ENCODE peak calls at places on chromosomes 11 and 22, in nine cellular contexts. One of them, this sample, is unnamed.
A peak's percentile ranks its signal among the peaks of the same experiment; 100 is the strongest.

GRCh38 chr11:132590986-132591385 is 941.3 kb downstream of the OPCML start:
- DNase-seq in NCI-H1105 treated with DMSO at 0.1 percent for 48 hours: no peak
- DNase-seq in SK-MEL-5: peak; percentile 27
- DNase-seq in LoVo: no peak
- DNase-seq in RKO: no peak
- DNase-seq in heart left ventricle: no peak
- DNase-seq in HFF-Myc: no peak
- DNase-seq in astrocyte: no peak
- DNase-seq in GOT3: no peak
- DNase-seq in this sample: no peak

GRCh38 chr11:77155082-77155475 is 27.0 kb downstream of the MYO7A start:
- DNase-seq in NCI-H1105 treated with DMSO at 0.1 percent for 48 hours: no peak
- DNase-seq in SK-MEL-5: no peak
- DNase-seq in LoVo: no peak
- DNase-seq in RKO: no peak
- DNase-seq in heart left ventricle: no peak
- DNase-seq in HFF-Myc: no peak
- DNase-seq in astrocyte: no peak
- DNase-seq in GOT3: no peak
- DNase-seq in this sample: no peak

GRCh38 chr11:45457649-45458048 is 171.5 kb upstream of the SYT13 start:
- DNase-seq in NCI-H1105 treated with DMSO at 0.1 percent for 48 hours: no peak
- DNase-seq in SK-MEL-5: no peak
- DNase-seq in LoVo: no peak
- DNase-seq in RKO: no peak
- DNase-seq in heart left ventricle: no peak
- DNase-seq in HFF-Myc: no peak
- DNase-seq in astrocyte: peak; percentile 51
- DNase-seq in GOT3: peak; percentile 30
- DNase-seq in this sample: peak; percentile 73

GRCh38 chr22:39242809-39243442 is 1.9 kb downstream of the PDGFB start:
- DNase-seq in NCI-H1105 treated with DMSO at 0.1 percent for 48 hours: peak; percentile 27
- DNase-seq in SK-MEL-5: no peak
- DNase-seq in LoVo: peak; percentile 64
- DNase-seq in RKO: no peak
- DNase-seq in heart left ventricle: peak; percentile 43
- DNase-seq in HFF-Myc: no peak
- DNase-seq in astrocyte: no peak
- DNase-seq in GOT3: no peak
- DNase-seq in this sample: no peak

GRCh38 chr22:31235076-31235475 is 23.0 kb downstream of the LIMK2 start:
- DNase-seq in NCI-H1105 treated with DMSO at 0.1 percent for 48 hours: no peak
- DNase-seq in SK-MEL-5: no peak
- DNase-seq in LoVo: no peak
- DNase-seq in RKO: no peak
- DNase-seq in heart left ventricle: no peak
- DNase-seq in HFF-Myc: no peak
- DNase-seq in astrocyte: no peak
- DNase-seq in GOT3: no peak
- DNase-seq in this sample: no peak

GRCh38 chr11:77150836-77151235 is 22.8 kb downstream of the MYO7A start:
- DNase-seq in NCI-H1105 treated with DMSO at 0.1 percent for 48 hours: no peak
- DNase-seq in SK-MEL-5: no peak
- DNase-seq in LoVo: no peak
- DNase-seq in RKO: no peak
- DNase-seq in heart left ventricle: no peak
- DNase-seq in HFF-Myc: no peak
- DNase-seq in astrocyte: no peak
- DNase-seq in GOT3: no peak
- DNase-seq in this sample: no peak

GRCh38 chr22:29157759-29158535 is 47.7 kb upstream of the EMID1 start:
- DNase-seq in NCI-H1105 treated with DMSO at 0.1 percent for 48 hours: no peak
- DNase-seq in SK-MEL-5: peak; percentile 24
- DNase-seq in LoVo: no peak
- DNase-seq in RKO: no peak
- DNase-seq in heart left ventricle: no peak
- DNase-seq in HFF-Myc: no peak
- DNase-seq in astrocyte: no peak
- DNase-seq in GOT3: no peak
- DNase-seq in this sample: no peak

GRCh38 chr11:93655581-93656255 is 5.8 kb upstream of the CEP295 start:
- DNase-seq in NCI-H1105 treated with DMSO at 0.1 percent for 48 hours: no peak
- DNase-seq in SK-MEL-5: no peak
- DNase-seq in LoVo: no peak
- DNase-seq in RKO: no peak
- DNase-seq in heart left ventricle: no peak
- DNase-seq in HFF-Myc: no peak
- DNase-seq in astrocyte: no peak
- DNase-seq in GOT3: no peak
- DNase-seq in this sample: no peak

GRCh38 chr22:23499845-23500500 is 80.1 kb downstream of the IGLL1 start:
- DNase-seq in NCI-H1105 treated with DMSO at 0.1 percent for 48 hours: no peak
- DNase-seq in SK-MEL-5: no peak
- DNase-seq in LoVo: no peak
- DNase-seq in RKO: no peak
- DNase-seq in heart left ventricle: no peak
- DNase-seq in HFF-Myc: no peak
- DNase-seq in astrocyte: no peak
- DNase-seq in GOT3: no peak
- DNase-seq in this sample: no peak

GRCh38 chr22:44523981-44524759 is 26.1 kb upstream of the RTL6 start:
- DNase-seq in NCI-H1105 treated with DMSO at 0.1 percent for 48 hours: no peak
- DNase-seq in SK-MEL-5: no peak
- DNase-seq in LoVo: no peak
- DNase-seq in RKO: peak; percentile 11
- DNase-seq in heart left ventricle: peak; percentile 65
- DNase-seq in HFF-Myc: peak; percentile 59
- DNase-seq in astrocyte: peak; percentile 93
- DNase-seq in GOT3: no peak
- DNase-seq in this sample: peak; percentile 83

GRCh38 chr11:130131957-130132850 is 27.4 kb upstream of the ST14 start:
- DNase-seq in NCI-H1105 treated with DMSO at 0.1 percent for 48 hours: peak; percentile 78
- DNase-seq in SK-MEL-5: peak; percentile 74
- DNase-seq in LoVo: peak; percentile 56
- DNase-seq in RKO: peak; percentile 72
- DNase-seq in heart left ventricle: no peak
- DNase-seq in HFF-Myc: peak; percentile 37
- DNase-seq in astrocyte: peak; percentile 33
- DNase-seq in GOT3: no peak
- DNase-seq in this sample: peak; percentile 36

GRCh38 chr11:125371451-125371935 is 124.6 kb downstream of the FEZ1 start:
- DNase-seq in NCI-H1105 treated with DMSO at 0.1 percent for 48 hours: peak; percentile 69
- DNase-seq in SK-MEL-5: no peak
- DNase-seq in LoVo: no peak
- DNase-seq in RKO: no peak
- DNase-seq in heart left ventricle: peak; percentile 5
- DNase-seq in HFF-Myc: no peak
- DNase-seq in astrocyte: no peak
- DNase-seq in GOT3: no peak
- DNase-seq in this sample: no peak

GRCh38 chr22:45647532-45648225 is 24.0 kb upstream of the ATXN10 start:
- DNase-seq in NCI-H1105 treated with DMSO at 0.1 percent for 48 hours: no peak
- DNase-seq in SK-MEL-5: no peak
- DNase-seq in LoVo: no peak
- DNase-seq in RKO: no peak
- DNase-seq in heart left ventricle: no peak
- DNase-seq in HFF-Myc: no peak
- DNase-seq in astrocyte: no peak
- DNase-seq in GOT3: no peak
- DNase-seq in this sample: no peak

GRCh38 chr11:58525037-58525614 is 17.2 kb upstream of the OR5B21 start:
- DNase-seq in NCI-H1105 treated with DMSO at 0.1 percent for 48 hours: no peak
- DNase-seq in SK-MEL-5: no peak
- DNase-seq in LoVo: no peak
- DNase-seq in RKO: no peak
- DNase-seq in heart left ventricle: no peak
- DNase-seq in HFF-Myc: no peak
- DNase-seq in astrocyte: no peak
- DNase-seq in GOT3: no peak
- DNase-seq in this sample: peak; percentile 10

GRCh38 chr11:7418061-7418460 is 67.2 kb upstream of the OLFML1 start:
- DNase-seq in NCI-H1105 treated with DMSO at 0.1 percent for 48 hours: no peak
- DNase-seq in SK-MEL-5: no peak
- DNase-seq in LoVo: no peak
- DNase-seq in RKO: no peak
- DNase-seq in heart left ventricle: no peak
- DNase-seq in HFF-Myc: no peak
- DNase-seq in astrocyte: peak; percentile 17
- DNase-seq in GOT3: no peak
- DNase-seq in this sample: no peak

GRCh38 chr11:128528294-128528693 is 59.1 kb downstream of the ETS1 start:
- DNase-seq in NCI-H1105 treated with DMSO at 0.1 percent for 48 hours: no peak
- DNase-seq in SK-MEL-5: no peak
- DNase-seq in LoVo: no peak
- DNase-seq in RKO: no peak
- DNase-seq in heart left ventricle: no peak
- DNase-seq in HFF-Myc: no peak
- DNase-seq in astrocyte: no peak
- DNase-seq in GOT3: no peak
- DNase-seq in this sample: no peak

GRCh38 chr11:129639300-129639699 is 176.3 kb upstream of the TMEM45B start:
- DNase-seq in NCI-H1105 treated with DMSO at 0.1 percent for 48 hours: no peak
- DNase-seq in SK-MEL-5: peak; percentile 33
- DNase-seq in LoVo: peak; percentile 83
- DNase-seq in RKO: peak; percentile 96
- DNase-seq in heart left ventricle: no peak
- DNase-seq in HFF-Myc: peak; percentile 84
- DNase-seq in astrocyte: peak; percentile 99
- DNase-seq in GOT3: no peak
- DNase-seq in this sample: peak; percentile 95

GRCh38 chr22:45869448-45869847 is 107.5 kb downstream of the WNT7B start:
- DNase-seq in NCI-H1105 treated with DMSO at 0.1 percent for 48 hours: no peak
- DNase-seq in SK-MEL-5: no peak
- DNase-seq in LoVo: no peak
- DNase-seq in RKO: no peak
- DNase-seq in heart left ventricle: no peak
- DNase-seq in HFF-Myc: no peak
- DNase-seq in astrocyte: no peak
- DNase-seq in GOT3: no peak
- DNase-seq in this sample: no peak

GRCh38 chr11:76652989-76653673 is 17.4 kb downstream of the LRRC32 start:
- DNase-seq in NCI-H1105 treated with DMSO at 0.1 percent for 48 hours: no peak
- DNase-seq in SK-MEL-5: no peak
- DNase-seq in LoVo: no peak
- DNase-seq in RKO: no peak
- DNase-seq in heart left ventricle: peak; percentile 53
- DNase-seq in HFF-Myc: no peak
- DNase-seq in astrocyte: no peak
- DNase-seq in GOT3: no peak
- DNase-seq in this sample: no peak

This sample was measured in foreskin fibroblast.